ENCODE peak calls at places on chromosomes 2 and 18, in six cellular contexts. G, Y, I, W, K and F are unnamed samples.
A peak's percentile ranks its signal among the peaks of the same experiment; 100 is the strongest.

GRCh38 chr2:127589358-127589757 is 53.9 kb downstream of the MYO7B start:
- DNase-seq in I (no peak), Y (no peak), W (no peak), G (no peak), K (no peak), F (no peak)

GRCh38 chr18:63111549-63112402 is 207.8 kb downstream of the BCL2 start:
- DNase-seq in K (peak; percentile 54), I (peak; percentile 60), G (peak; percentile 25), W (no peak), Y (peak; percentile 41), F (peak; percentile 28)

GRCh38 chr2:136751406-136751805 is 13.9 kb upstream of the THSD7B start:
- DNase-seq in W (no peak), I (no peak), K (no peak), Y (no peak), G (no peak), F (no peak)

GRCh38 chr18:62436636-62437519 is 85.9 kb upstream of the ZCCHC2 start:
- DNase-seq in G (peak; percentile 83), Y (peak; percentile 46), K (peak; percentile 91), I (no peak), W (peak; percentile 87), F (peak; percentile 77)

GRCh38 chr18:54109131-54109683 is 115.3 kb downstream of the MBD2 start:
- DNase-seq in G (no peak), K (no peak), I (no peak), Y (no peak), W (no peak), F (no peak)

GRCh38 chr2:54655051-54655809 is 68.2 kb upstream of the EML6 start:
- DNase-seq in Y (no peak), W (no peak), I (no peak), K (no peak), G (no peak), F (no peak)

GRCh38 chr18:23108496-23108895 is 26.8 kb upstream of the CABLES1 start:
- DNase-seq in G (no peak), Y (no peak), W (no peak), I (no peak), K (no peak), F (no peak)

GRCh38 chr2:240965905-240966456 is 32.4 kb upstream of the SNED1 start:
- DNase-seq in G (no peak), Y (no peak), I (no peak), K (peak; percentile 26), W (no peak), F (no peak)

GRCh38 chr2:8563814-8564474 is 117.9 kb upstream of the ID2 start:
- DNase-seq in W (no peak), Y (no peak), G (no peak), K (no peak), I (no peak), F (no peak)

GRCh38 chr2:187138240-187138639 is 289.3 kb upstream of the ZSWIM2 start:
- DNase-seq in I (peak; percentile 5), K (peak; percentile 39), G (peak; percentile 49), Y (no peak), W (peak; percentile 15), F (no peak)

GRCh38 chr2:11321847-11322246 is 22.6 kb downstream of the ROCK2 start:
- DNase-seq in K (no peak), I (no peak), G (no peak), W (no peak), Y (no peak), F (no peak)

GRCh38 chr2:88967844-88968243 is 276.4 kb downstream of the RPIA start:
- DNase-seq in G (no peak), Y (no peak), W (no peak), I (no peak), K (no peak), F (no peak)

GRCh38 chr2:25098558-25099486 is 56.9 kb downstream of the EFR3B start:
- DNase-seq in W (peak; percentile 33), I (no peak), Y (peak; percentile 39), G (peak; percentile 80), K (peak; percentile 49), F (no peak)

GRCh38 chr18:69358197-69358895 is 42.3 kb upstream of the DOK6 start:
- DNase-seq in K (no peak), G (no peak), I (no peak), Y (no peak), W (no peak), F (no peak)

GRCh38 chr2:237591379-237591881 is 896 bp upstream of the RAB17 start:
- DNase-seq in I (no peak), G (no peak), W (no peak), Y (peak; percentile 27), K (peak; percentile 19), F (peak; percentile 27)

GRCh38 chr2:234378440-234378839 is 118.4 kb downstream of the ARL4C start:
- DNase-seq in I (no peak), K (no peak), G (no peak), W (no peak), Y (no peak), F (no peak)

GRCh38 chr18:54828986-54829385 is 709 bp downstream of the RAB27B start:
- DNase-seq in G (no peak), K (no peak), Y (no peak), I (no peak), W (no peak), F (no peak)

GRCh38 chr18:74929110-74929509 is 279.8 kb downstream of the PTGR3 start:
- DNase-seq in K (no peak), Y (no peak), G (no peak), W (no peak), I (peak; percentile 39), F (peak; percentile 81)

GRCh38 chr2:24971300-24971549 is 530 bp downstream of the DNAJC27 start:
- DNase-seq in K (no peak), W (no peak), Y (peak; percentile 33), I (no peak), G (no peak), F (no peak)

DNA sequence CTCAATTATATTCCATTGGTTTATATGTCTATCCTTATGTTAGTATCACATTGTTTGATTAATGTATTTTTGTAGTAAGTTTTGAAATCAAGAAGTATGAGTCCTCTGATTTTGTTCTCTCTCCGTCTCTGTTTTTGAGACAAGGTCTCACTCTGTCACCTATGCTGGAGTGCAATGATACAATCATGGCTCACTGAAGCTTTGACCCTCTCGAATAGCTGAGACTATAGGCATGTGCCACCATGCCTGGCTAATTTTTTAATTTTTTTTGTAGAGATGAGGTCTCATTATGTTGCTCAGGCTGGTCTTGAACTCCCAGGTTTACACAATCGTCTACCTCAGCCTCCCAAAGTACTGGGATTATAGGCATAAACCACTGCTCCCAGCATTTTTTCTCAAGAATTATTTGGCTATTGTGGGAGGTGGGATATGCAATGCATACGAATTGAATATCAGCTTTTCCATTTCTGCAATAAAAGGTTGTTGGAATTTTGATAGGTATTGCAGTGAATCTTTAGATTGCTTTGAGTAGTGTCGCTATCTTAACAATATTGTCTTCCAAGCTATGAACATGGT is 17.7 kb upstream of the GORASP2 start:
- DNase-seq in G (no peak), Y (no peak), K (no peak), I (no peak), W (no peak), F (no peak)
- H3K9me3 ChIP-seq in G (peaks cover 31% of the 10 kb centered on the region), Y (no peaks in the 10 kb centered on the region), K (no peaks in the 10 kb centered on the region), I (no peaks in the 10 kb centered on the region), W (no peaks in the 10 kb centered on the region), F (no peaks in the 10 kb centered on the region)

DNA sequence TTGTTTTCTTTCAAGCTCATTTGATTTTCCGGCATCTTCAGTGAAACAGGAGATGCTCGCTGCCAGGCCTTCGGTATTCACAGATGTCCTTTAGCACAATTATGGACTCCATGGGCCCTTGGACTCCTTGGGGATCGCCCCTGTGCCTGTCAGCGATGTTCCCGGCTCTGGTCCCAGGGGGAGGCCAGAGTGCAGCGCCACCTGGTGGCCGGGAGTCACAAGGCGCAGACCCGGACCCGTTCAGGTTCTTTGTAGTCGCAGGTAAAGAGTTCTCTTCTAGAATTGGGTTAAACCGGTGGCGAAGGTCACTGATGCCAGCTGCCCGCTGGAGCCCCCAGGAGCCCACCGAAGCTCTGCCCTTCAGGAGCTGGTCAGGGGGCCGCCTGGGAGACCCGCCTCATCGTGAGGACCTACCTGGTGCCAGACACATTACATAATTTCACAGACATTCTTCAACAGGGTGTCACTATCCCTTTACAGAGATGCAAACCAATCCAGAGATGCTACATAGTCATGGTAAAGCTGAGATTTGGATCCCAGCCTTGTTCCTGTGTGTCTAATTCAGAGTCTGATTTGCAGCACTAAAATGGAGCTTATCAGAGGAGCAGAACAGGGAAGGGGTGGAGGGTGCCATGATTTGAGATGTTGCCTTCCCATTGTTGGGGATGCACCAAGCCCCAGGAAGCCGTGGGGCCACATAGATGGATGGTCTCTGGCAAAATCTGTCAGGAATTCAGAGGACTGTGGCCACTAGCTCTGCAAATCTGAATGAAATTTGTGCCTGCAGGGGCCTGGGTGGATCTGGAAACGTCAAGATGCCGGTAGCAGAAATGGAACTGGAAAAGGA is 6.0 kb upstream of the INPP5D start:
- DNase-seq in W (peak; percentile 28), K (peak; percentile 56), G (peak; percentile 47), I (peak; percentile 75), Y (peak; percentile 52), F (peak; percentile 73)
- TF ChIP-seq CTCF in W (peak; percentile 71), K (peak; percentile 96), G (peak; percentile 96), I (peak; percentile 91), Y (peak; percentile 57), F (peak; percentile 92)

DNA sequence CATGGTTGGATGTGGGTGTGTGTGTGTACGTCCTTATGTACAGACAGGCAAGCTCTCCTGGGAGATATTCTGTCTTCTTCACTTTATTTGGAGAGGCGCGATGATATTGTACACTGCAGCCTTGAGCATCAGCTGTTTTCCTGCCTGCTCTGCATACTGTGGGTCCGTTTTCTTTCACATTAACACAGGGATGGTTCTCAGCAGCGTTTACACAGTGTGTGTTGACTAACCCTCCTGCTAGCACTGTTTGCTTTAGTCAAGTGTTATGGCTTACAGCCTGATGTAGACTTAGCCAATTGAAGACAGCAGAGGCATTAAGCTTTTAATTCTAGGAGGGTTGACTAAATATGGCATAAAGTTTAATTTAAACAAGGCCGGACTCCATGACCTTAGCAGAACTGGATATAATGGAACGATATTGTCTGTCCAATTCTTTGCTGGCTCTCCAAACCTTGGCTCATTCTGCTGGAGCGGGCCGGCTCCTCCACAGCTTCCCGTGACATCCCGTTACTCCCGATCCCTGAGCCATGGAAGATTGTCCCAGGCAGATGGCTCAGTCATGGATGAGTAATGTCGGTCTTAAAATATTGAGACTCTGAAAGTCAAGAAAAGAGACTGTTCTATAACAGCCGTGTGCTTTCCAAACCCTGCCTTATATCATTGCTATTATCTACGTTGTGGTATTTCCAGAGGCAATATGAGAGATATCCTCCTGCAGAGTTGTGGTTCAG is 134.7 kb downstream of the TPGS2 start:
- DNase-seq in G (no peak), W (no peak), K (no peak), Y (peak; percentile 16), I (no peak), F (no peak)
- H3K4me3 ChIP-seq in G (no peak overlapping the region), W (no peak overlapping the region), K (no peak overlapping the region), Y (no peak overlapping the region), I (no peak overlapping the region), F (no peak overlapping the region)

DNA sequence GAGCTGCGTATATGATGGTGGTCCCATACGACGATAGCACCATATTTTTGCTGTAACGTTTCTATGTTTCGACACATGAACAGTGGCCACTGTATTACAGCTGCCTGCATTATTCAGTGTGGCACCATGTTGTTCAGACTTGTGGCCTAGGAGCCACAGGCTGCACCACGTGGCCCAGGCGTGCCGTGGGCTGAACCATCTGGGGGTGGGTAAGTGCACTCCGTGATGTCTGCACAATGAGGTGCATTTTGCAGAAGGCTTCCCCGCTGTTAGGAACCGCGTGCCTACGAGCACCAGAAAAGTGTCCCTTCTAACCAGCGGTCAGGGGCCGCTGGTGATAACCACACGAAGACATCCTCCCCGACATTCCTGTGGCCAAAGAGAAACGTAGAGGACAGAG is 433.7 kb upstream of the MYT1L start:
- DNase-seq in K (no peak), G (no peak), Y (no peak), I (no peak), W (no peak), F (no peak)
- H3K9me3 ChIP-seq in K (no peaks in the 10 kb centered on the region), G (peaks cover 10% of the 10 kb centered on the region), Y (no peaks in the 10 kb centered on the region), I (no peaks in the 10 kb centered on the region), W (no peaks in the 10 kb centered on the region), F (no peaks in the 10 kb centered on the region)

GRCh38 chr2:226683196-226683595 is 116.4 kb downstream of the IRS1 start:
- DNase-seq in Y (no peak), G (no peak), W (no peak), I (no peak), K (no peak), F (no peak)
- TF ChIP-seq CTCF in Y (no peak), G (no peak), W (no peak), I (no peak), K (no peak), F (no peak)